ENCODE peak calls at places on chromosome 20, in four cellular contexts. D is activated naive CD4-positive, alpha-beta T cell treated with anti-CD3 and anti-CD28 coated beads for 36 hours; W is stimulated activated naive CD8-positive, alpha-beta T cell treated with anti-CD3 and anti-CD28 coated beads, Interleukin-15, amount 100 ng/mL, for 72 hours; T is M059J. V is an unnamed sample.

GRCh38 chr20:33277471-33278441 is 5.3 kb upstream of the BPIFB1 start:
- DNase-seq in T (no peak), D (no peak), W (no peak), V (no peak)

GRCh38 chr20:50285376-50286173 is 94.9 kb downstream of the CEBPB start:
- DNase-seq in D (no peak), W (no peak), T (peak), V (peak)

GRCh38 chr20:51382986-51383821 is 159.3 kb downstream of the NFATC2 start:
- DNase-seq in T (no peak), D (no peak), W (no peak), V (no peak)

GRCh38 chr20:44475694-44476560 is at the start of gene TTPAL:
- DNase-seq in D (peak), T (peak), W (peak), V (peak)

GRCh38 chr20:24674921-24675605 is 205.6 kb downstream of the SYNDIG1 start:
- DNase-seq in W (no peak), T (no peak), D (no peak), V (no peak)

GRCh38 chr20:46006964-46007363 is 1.7 kb upstream of the MMP9 start:
- DNase-seq in D (no peak), T (no peak), W (no peak), V (no peak)

GRCh38 chr20:63347950-63348827 is 13.0 kb downstream of the CHRNA4 start:
- DNase-seq in D (no peak), W (no peak), T (no peak), V (no peak)

GRCh38 chr20:24814556-24815195 is 134.4 kb upstream of the CST7 start:
- DNase-seq in W (no peak), T (no peak), D (no peak), V (no peak)

GRCh38 chr20:57346477-57346876 is 4.6 kb upstream of the RAE1 start:
- DNase-seq in D (peak), W (peak), T (peak), V (peak)

GRCh38 chr20:50856475-50857041 is 61.7 kb downstream of the BCAS4 start:
- DNase-seq in D (no peak), T (no peak), W (no peak), V (no peak)

GRCh38 chr20:43446361-43446879 is 11.3 kb upstream of the SRSF6 start:
- DNase-seq in D (no peak), W (no peak), T (peak), V (no peak)

GRCh38 chr20:14355791-14356190 is 18.4 kb upstream of the FLRT3 start:
- DNase-seq in W (no peak), D (no peak), T (no peak), V (no peak)

GRCh38 chr20:7855545-7855944 is 84.7 kb downstream of the HAO1 start:
- DNase-seq in T (no peak), D (no peak), W (no peak), V (no peak)

GRCh38 chr20:11001767-11002540 is 328.2 kb upstream of the JAG1 start:
- DNase-seq in D (no peak), T (peak), W (no peak), V (peak)

GRCh38 chr20:10481671-10482070 is 46.6 kb downstream of the SLX4IP start:
- DNase-seq in T (no peak), D (no peak), W (no peak), V (no peak)

GRCh38 chr20:34580588-34580940 is 22.0 kb downstream of the MAP1LC3A start:
- DNase-seq in T (no peak), D (no peak), W (no peak), V (no peak)

GRCh38 chr20:61478094-61478493 is 226.0 kb downstream of the CDH4 start:
- DNase-seq in D (no peak), W (no peak), T (no peak), V (no peak)

GRCh38 chr20:50343490-50344179 is 153.0 kb downstream of the CEBPB start:
- DNase-seq in T (no peak), D (no peak), W (no peak), V (no peak)

GRCh38 chr20:47286681-47287080 is 69.8 kb downstream of the ZMYND8 start:
- DNase-seq in T (no peak), D (no peak), W (no peak), V (no peak)

GRCh38 chr20:53677447-53678314 is 84.0 kb upstream of the ZNF217 start:
- DNase-seq in W (peak), T (peak), D (peak), V (no peak)

GRCh38 chr20:32787168-32787567 is 25.0 kb downstream of the DNMT3B start:
- DNase-seq in D (no peak), T (no peak), W (no peak), V (no peak)

GRCh38 chr20:23403721-23404120 is 17.6 kb downstream of the NAPB start:
- DNase-seq in T (no peak), D (no peak), W (no peak), V (no peak)

GRCh38 chr20:664151-664550 is 11.2 kb upstream of the SRXN1 start:
- DNase-seq in T (no peak), D (no peak), W (no peak), V (no peak)

GRCh38 chr20:25987073-25987927 is 290.6 kb upstream of the ZNF337 start:
- DNase-seq in W (peak), D (peak), T (peak), V (no peak)

GRCh38 chr20:51800769-51801219 is 1.5 kb downstream of the SALL4 start:
- DNase-seq in D (peak), T (peak), W (peak), V (no peak)

GRCh38 chr20:750801-751200 is 17.5 kb downstream of the SLC52A3 start:
- DNase-seq in W (no peak), D (no peak), T (no peak), V (no peak)